ENCODE peak calls at places on chromosomes 12 and 14, in four cellular contexts. J, C, E and P are unnamed samples.

GRCh38 chr12:49662998-49663843 is 39.9 kb downstream of the PRPF40B start:
- DNase-seq in J (peak), C (no peak), E (no peak), P (peak)

GRCh38 chr12:52912711-52913423 is 8.0 kb upstream of the KRT8 start:
- DNase-seq in C (no peak), E (no peak), J (no peak), P (no peak)

GRCh38 chr12:11508699-11509098 is 113.3 kb upstream of the PRB2 start:
- DNase-seq in C (no peak), J (no peak), E (no peak), P (no peak)

GRCh38 chr14:95189400-95190162 is 32.3 kb upstream of the DICER1 start:
- DNase-seq in E (no peak), C (no peak), J (no peak), P (no peak)

GRCh38 chr12:31267966-31268365 is 58.0 kb downstream of the SINHCAF start:
- DNase-seq in J (no peak), C (no peak), E (no peak), P (no peak)

GRCh38 chr12:47736877-47737676 is 11.8 kb upstream of the ENDOU start:
- DNase-seq in J (no peak), C (no peak), E (no peak), P (peak)

GRCh38 chr12:12008931-12009611 is 61.7 kb upstream of the BCL2L14 start:
- DNase-seq in J (peak), E (peak), C (no peak), P (no peak)

GRCh38 chr12:11805043-11805442 is 155.6 kb downstream of the ETV6 start:
- DNase-seq in C (no peak), J (no peak), E (no peak), P (no peak)

GRCh38 chr12:82555699-82556098 is 131.0 kb upstream of the TMTC2 start:
- DNase-seq in J (no peak), C (no peak), E (no peak), P (no peak)

GRCh38 chr14:101495827-101496778 is 65.2 kb upstream of the DIO3 start:
- DNase-seq in J (no peak), E (peak), C (no peak), P (no peak)

GRCh38 chr12:124484526-124484953 is 82.9 kb downstream of the NCOR2 start:
- DNase-seq in C (no peak), E (no peak), J (no peak), P (peak)

GRCh38 chr12:42002563-42002962 is 142.1 kb downstream of the GXYLT1 start:
- DNase-seq in E (no peak), J (no peak), C (no peak), P (no peak)

GRCh38 chr14:100746326-100746725 is 19.6 kb downstream of the DLK1 start:
- DNase-seq in C (no peak), E (no peak), J (no peak), P (no peak)

GRCh38 chr12:101552277-101552676 is 42.5 kb upstream of the MYBPC1 start:
- DNase-seq in J (no peak), E (no peak), C (no peak), P (no peak)

GRCh38 chr14:21068521-21069387 is 1.4 kb upstream of the ARHGEF40 start:
- DNase-seq in J (no peak), C (peak), E (peak), P (peak)

GRCh38 chr12:1929241-1929984 is 11.0 kb upstream of the CACNA2D4 start:
- DNase-seq in E (peak), C (no peak), J (no peak), P (no peak)

GRCh38 chr12:26809611-26810298 is 23.2 kb downstream of the ITPR2 start:
- DNase-seq in J (no peak), C (no peak), E (no peak), P (no peak)

GRCh38 chr12:77591959-77592358 is 238.7 kb upstream of the NAV3 start:
- DNase-seq in E (no peak), C (no peak), J (no peak), P (no peak)

GRCh38 chr14:87638196-87638595 is 354.8 kb downstream of the GALC start:
- DNase-seq in C (no peak), E (no peak), J (no peak), P (no peak)

GRCh38 chr12:109461846-109462766 is 15.0 kb downstream of the KCTD10 start:
- DNase-seq in J (no peak), C (no peak), E (no peak), P (peak)

GRCh38 chr12:102948941-102949352 is 8.5 kb upstream of the ASCL1 start:
- DNase-seq in J (no peak), C (peak), E (peak), P (peak)

GRCh38 chr12:82912406-82912805 is 225.7 kb downstream of the TMTC2 start:
- DNase-seq in J (no peak), E (no peak), C (no peak), P (no peak)

GRCh38 chr12:106863185-106863584 is 88.7 kb downstream of the RIC8B start:
- DNase-seq in E (no peak), C (no peak), J (no peak), P (no peak)

GRCh38 chr14:99679543-99679942 is 4.6 kb upstream of the CYP46A1 start:
- DNase-seq in J (no peak), C (no peak), E (peak), P (no peak)

GRCh38 chr12:117316336-117316735 is 45.1 kb downstream of the NOS1 start:
- DNase-seq in C (no peak), J (no peak), E (no peak), P (no peak)

GRCh38 chr12:103801709-103802585 is 39.1 kb downstream of the NT5DC3 start:
- DNase-seq in J (no peak), C (peak), E (no peak), P (no peak)

GRCh38 chr12:64674367-64674922 is 64.2 kb downstream of the RASSF3 start:
- DNase-seq in C (no peak), J (no peak), E (no peak), P (no peak)

GRCh38 chr14:54475187-54475881 is 13.4 kb downstream of the GMFB start:
- DNase-seq in C (no peak), E (no peak), J (no peak), P (no peak)

DNA sequence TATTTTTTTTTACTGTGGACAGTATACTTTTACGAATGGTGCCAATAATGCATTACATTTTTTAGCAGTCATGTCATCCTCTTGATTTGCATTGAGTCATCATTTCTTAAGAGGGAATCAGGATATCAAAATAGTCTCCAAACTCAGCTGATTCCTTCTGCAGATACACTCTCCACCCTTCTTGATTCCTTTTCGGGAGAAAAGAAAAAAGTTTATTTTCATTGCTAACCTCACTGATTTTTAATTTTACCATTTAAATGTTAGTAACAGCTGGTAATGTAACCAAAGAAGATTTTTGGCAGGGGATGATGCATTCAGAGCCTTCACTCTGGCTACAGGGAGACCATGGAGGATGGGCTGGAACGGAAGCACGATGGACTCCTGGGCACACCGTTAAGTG is 47.5 kb downstream of the MRPL42 start:
- DNase-seq in C (no peak), E (no peak), J (no peak), P (no peak)
- TF ChIP-seq RAD21 in C (no peak), E (no peak), J (no peak), P (no peak)

GRCh38 chr14:88868558-88869159 is 44.2 kb downstream of the TTC8 start:
- DNase-seq in J (no peak), E (no peak), C (peak), P (no peak)
- TF ChIP-seq EGR1 in J (no peak), E (no peak), C (no peak), P (no peak)

GRCh38 chr12:65911321-65911720 is 87.0 kb downstream of the HMGA2 start:
- DNase-seq in C (no peak), J (no peak), E (no peak), P (no peak)
- TF ChIP-seq RAD21 in C (no peak), J (no peak), E (no peak), P (no peak)

DNA sequence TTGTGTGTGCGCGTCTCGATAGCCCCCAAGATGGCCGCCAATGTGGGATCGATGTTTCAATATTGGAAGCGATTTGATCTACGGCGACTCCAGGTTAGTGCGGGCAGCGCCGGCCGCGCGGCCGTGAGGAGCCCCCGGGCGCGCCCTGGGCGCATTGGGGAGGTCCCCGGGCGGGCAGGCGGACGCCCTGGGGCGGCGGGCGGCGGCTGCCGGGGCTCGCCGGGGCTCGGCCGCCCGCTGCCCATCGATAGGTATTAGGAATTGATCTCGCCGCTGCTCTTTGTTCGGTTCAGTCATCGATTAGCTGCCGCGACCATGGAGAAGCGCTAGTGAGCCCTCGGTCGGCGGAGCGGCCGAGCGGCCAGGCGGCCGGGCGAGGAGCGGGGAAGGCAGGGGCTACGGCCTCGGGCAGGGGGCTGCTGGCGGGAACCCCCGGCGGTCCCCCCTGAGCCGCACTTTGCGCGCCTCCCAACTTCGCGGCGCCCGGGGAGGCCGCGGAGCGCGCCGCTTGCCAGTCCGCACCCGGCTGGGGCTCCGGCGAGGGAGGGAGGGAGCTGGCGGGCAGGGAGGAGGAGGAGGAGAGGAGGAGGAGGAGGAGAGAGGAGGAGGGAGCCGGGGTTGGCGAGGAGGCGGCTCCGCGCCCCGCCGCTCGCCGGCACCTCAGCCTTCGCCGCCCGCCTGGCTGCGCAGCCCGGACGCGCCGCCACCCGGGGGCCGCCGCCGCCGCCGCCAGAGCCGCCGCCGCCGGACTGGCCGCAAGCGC is 114.0 kb upstream of the MYL2 start:
- DNase-seq in E (peak), C (no peak), J (no peak), P (no peak)
- TF ChIP-seq EGR1 in E (peak), C (no peak), J (no peak), P (no peak)

DNA sequence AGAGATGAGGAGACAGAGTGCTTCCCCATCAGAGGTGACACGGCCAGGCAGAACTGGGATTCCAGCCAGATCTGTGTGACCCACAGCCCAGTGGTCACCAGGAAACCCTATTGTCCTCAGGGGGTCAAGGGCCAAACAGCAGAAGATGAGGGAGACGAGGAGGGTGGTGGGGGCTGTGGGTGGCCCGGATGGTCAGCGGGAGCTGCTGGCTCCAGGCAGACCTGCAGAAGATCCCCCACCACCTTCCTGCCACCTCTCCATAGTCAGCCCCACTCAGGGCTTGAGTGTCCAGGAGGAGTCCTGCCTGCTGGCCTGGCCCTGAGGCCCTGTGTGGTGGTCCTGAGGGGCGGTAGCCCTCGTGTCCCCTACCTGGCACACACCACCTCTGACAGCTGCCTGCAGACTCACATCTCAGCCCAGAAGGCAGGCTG is 136.8 kb downstream of the CALM1 start:
- DNase-seq in C (no peak), J (no peak), E (no peak), P (peak)
- TF ChIP-seq RAD21 in C (no peak), J (no peak), E (no peak), P (no peak)

DNA sequence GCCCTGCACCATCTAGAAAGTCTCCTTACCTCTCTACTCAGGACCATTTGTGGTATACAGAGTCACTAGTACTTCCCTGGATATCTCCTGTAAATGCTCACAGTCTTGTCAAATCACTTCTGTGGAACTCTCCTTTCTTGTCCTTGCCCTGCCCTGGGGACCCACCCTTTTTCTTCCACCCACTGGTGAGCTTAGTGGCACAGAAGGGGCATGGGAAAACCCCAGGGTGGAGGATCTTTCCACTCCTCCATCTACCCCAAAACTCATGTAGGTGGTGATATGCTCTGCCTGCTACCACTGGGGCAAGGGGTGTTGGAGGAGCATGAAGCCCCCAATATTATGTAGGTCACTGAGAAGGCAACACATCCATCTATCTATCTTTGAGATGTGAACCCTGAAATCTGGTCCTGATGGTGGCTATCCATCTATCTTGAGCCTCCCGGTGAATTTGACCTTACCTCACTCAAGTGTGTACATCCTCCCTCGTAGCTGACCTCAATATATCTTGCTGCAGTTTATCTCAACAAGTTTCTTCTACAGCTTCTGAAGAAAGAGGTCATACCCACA is 943 bp downstream of the TESPA1 start:
- DNase-seq in J (no peak), C (no peak), E (no peak), P (no peak)
- TF ChIP-seq EGR1 in J (no peak), C (no peak), E (no peak), P (no peak)

GRCh38 chr12:22256634-22257033 is 77.9 kb downstream of the ST8SIA1 start:
- DNase-seq in J (no peak), E (no peak), C (no peak), P (no peak)

GRCh38 chr12:22266101-22266500 is 68.4 kb downstream of the ST8SIA1 start:
- DNase-seq in J (no peak), C (no peak), E (no peak), P (no peak)

GRCh38 chr12:22257100-22257499 is 77.4 kb downstream of the ST8SIA1 start:
- DNase-seq in J (no peak), E (no peak), C (no peak), P (no peak)

GRCh38 chr12:22264380-22264779 is 70.1 kb downstream of the ST8SIA1 start:
- DNase-seq in C (no peak), E (no peak), J (no peak), P (no peak)

GRCh38 chr12:22262309-22262708 is 72.2 kb downstream of the ST8SIA1 start:
- DNase-seq in E (no peak), J (no peak), C (no peak), P (no peak)
- TF ChIP-seq RAD21 in E (no peak), J (no peak), C (no peak), P (no peak)

GRCh38 chr12:51386361-51386760 is 4.8 kb downstream of the GALNT6 start:
- DNase-seq in C (no peak), E (no peak), J (no peak), P (no peak)

GRCh38 chr12:51379571-51379970 is 11.6 kb downstream of the GALNT6 start:
- DNase-seq in C (no peak), J (no peak), E (no peak), P (no peak)

GRCh38 chr12:51382173-51382572 is 9.0 kb downstream of the GALNT6 start:
- DNase-seq in C (no peak), J (no peak), E (no peak), P (no peak)

GRCh38 chr12:51381226-51382079 is 9.8 kb downstream of the GALNT6 start:
- DNase-seq in C (no peak), E (no peak), J (no peak), P (no peak)

DNA sequence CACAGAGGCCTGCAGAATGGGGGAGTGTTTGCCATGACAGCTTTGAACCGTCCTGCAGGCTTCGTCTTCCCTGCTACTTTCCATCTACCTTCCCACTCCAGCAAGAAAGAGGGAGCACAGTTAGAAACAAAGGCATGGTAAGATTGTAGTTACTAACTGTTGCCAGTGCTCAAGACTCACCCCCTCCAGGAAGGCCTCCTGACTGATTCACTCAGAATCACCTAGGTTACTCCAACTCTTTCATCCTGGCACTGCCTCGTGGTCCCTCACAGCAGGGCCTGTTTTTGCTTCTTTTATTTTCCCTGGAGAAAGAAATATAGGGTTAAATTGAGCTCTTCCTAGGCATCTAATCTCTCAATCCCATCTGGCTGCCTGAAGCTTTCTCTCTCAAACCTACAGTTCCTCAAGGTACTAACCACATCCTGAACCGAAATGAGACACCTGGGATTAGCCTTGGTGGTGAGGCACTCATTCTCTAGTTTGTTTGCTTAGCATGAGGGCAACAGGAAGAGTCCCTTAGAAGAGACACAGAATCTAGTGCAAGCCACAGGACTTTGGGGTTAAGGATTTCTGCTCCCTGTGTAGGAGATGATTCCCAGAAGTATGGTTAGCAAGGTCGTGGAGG is 7.8 kb downstream of the GALNT6 start:
- DNase-seq in E (no peak), C (no peak), J (no peak), P (no peak)
- TF ChIP-seq EGR1 in E (no peak), C (no peak), J (no peak), P (no peak)